ENCODE peak calls at places on chromosome 4, in five cellular contexts. One of them, this sample, is unnamed.

GRCh38 chr4:73419106-73420038 is 15.3 kb downstream of the ALB start:
- DNase-seq in sciatic nerve: no peak
- DNase-seq in type B pancreatic cell: no peak
- DNase-seq in thyroid gland: no peak
- DNase-seq in T-helper 9 cell: no peak
- DNase-seq in this sample: no peak

GRCh38 chr4:177107288-177107901 is 202.3 kb upstream of the NEIL3 start:
- DNase-seq in sciatic nerve: no peak
- DNase-seq in type B pancreatic cell: no peak
- DNase-seq in thyroid gland: no peak
- DNase-seq in T-helper 9 cell: no peak
- DNase-seq in this sample: no peak

GRCh38 chr4:70739496-70740337 is 18.0 kb downstream of the RUFY3 start:
- DNase-seq in sciatic nerve: no peak
- DNase-seq in type B pancreatic cell: no peak
- DNase-seq in thyroid gland: no peak
- DNase-seq in T-helper 9 cell: no peak
- DNase-seq in this sample: no peak

GRCh38 chr4:74158561-74159396 is 861 bp downstream of the MTHFD2L start:
- DNase-seq in sciatic nerve: no peak
- DNase-seq in type B pancreatic cell: no peak
- DNase-seq in thyroid gland: no peak
- DNase-seq in T-helper 9 cell: no peak
- DNase-seq in this sample: no peak

GRCh38 chr4:83771113-83771705 is 235.3 kb downstream of the GPAT3 start:
- DNase-seq in sciatic nerve: no peak
- DNase-seq in type B pancreatic cell: no peak
- DNase-seq in thyroid gland: peak
- DNase-seq in T-helper 9 cell: no peak
- DNase-seq in this sample: no peak

GRCh38 chr4:38322709-38323108 is 341.3 kb upstream of the KLF3 start:
- DNase-seq in sciatic nerve: peak
- DNase-seq in type B pancreatic cell: no peak
- DNase-seq in thyroid gland: peak
- DNase-seq in T-helper 9 cell: no peak
- DNase-seq in this sample: no peak

GRCh38 chr4:168615294-168615693 is 118.4 kb downstream of the PALLD start:
- DNase-seq in sciatic nerve: no peak
- DNase-seq in type B pancreatic cell: no peak
- DNase-seq in thyroid gland: no peak
- DNase-seq in T-helper 9 cell: no peak
- DNase-seq in this sample: no peak

GRCh38 chr4:57190651-57191481 is 80.7 kb upstream of the IGFBP7 start:
- DNase-seq in sciatic nerve: no peak
- DNase-seq in type B pancreatic cell: no peak
- DNase-seq in thyroid gland: peak
- DNase-seq in T-helper 9 cell: peak
- DNase-seq in this sample: no peak

GRCh38 chr4:148238086-148238485 is 204.1 kb downstream of the NR3C2 start:
- DNase-seq in sciatic nerve: no peak
- DNase-seq in type B pancreatic cell: no peak
- DNase-seq in thyroid gland: no peak
- DNase-seq in T-helper 9 cell: no peak
- DNase-seq in this sample: no peak

GRCh38 chr4:49063670-49064069 is 77.6 kb downstream of the CWH43 start:
- DNase-seq in sciatic nerve: no peak
- DNase-seq in type B pancreatic cell: no peak
- DNase-seq in thyroid gland: no peak
- DNase-seq in T-helper 9 cell: no peak
- DNase-seq in this sample: no peak

GRCh38 chr4:35541888-35542213 is 702.5 kb downstream of the ARAP2 start:
- DNase-seq in sciatic nerve: no peak
- DNase-seq in type B pancreatic cell: no peak
- DNase-seq in thyroid gland: no peak
- DNase-seq in T-helper 9 cell: no peak
- DNase-seq in this sample: no peak

GRCh38 chr4:1345905-1346780 is 865 bp upstream of the UVSSA start:
- DNase-seq in sciatic nerve: peak
- DNase-seq in type B pancreatic cell: no peak
- DNase-seq in thyroid gland: peak
- DNase-seq in T-helper 9 cell: peak
- DNase-seq in this sample: peak

GRCh38 chr4:144174401-144175067 is 34.0 kb upstream of the GYPA start:
- DNase-seq in sciatic nerve: no peak
- DNase-seq in type B pancreatic cell: no peak
- DNase-seq in thyroid gland: no peak
- DNase-seq in T-helper 9 cell: no peak
- DNase-seq in this sample: peak

GRCh38 chr4:48681856-48682255 is 98.2 kb downstream of the FRYL start:
- DNase-seq in sciatic nerve: no peak
- DNase-seq in type B pancreatic cell: no peak
- DNase-seq in thyroid gland: no peak
- DNase-seq in T-helper 9 cell: no peak
- DNase-seq in this sample: no peak

GRCh38 chr4:167940217-167940616 is 152.1 kb upstream of the ANXA10 start:
- DNase-seq in sciatic nerve: no peak
- DNase-seq in type B pancreatic cell: no peak
- DNase-seq in thyroid gland: no peak
- DNase-seq in T-helper 9 cell: no peak
- DNase-seq in this sample: no peak

GRCh38 chr4:48756689-48757220 is 23.3 kb downstream of the FRYL start:
- DNase-seq in sciatic nerve: no peak
- DNase-seq in type B pancreatic cell: no peak
- DNase-seq in thyroid gland: no peak
- DNase-seq in T-helper 9 cell: no peak
- DNase-seq in this sample: no peak

GRCh38 chr4:93042746-93043145 is 739.0 kb downstream of the GRID2 start:
- DNase-seq in sciatic nerve: no peak
- DNase-seq in type B pancreatic cell: no peak
- DNase-seq in thyroid gland: no peak
- DNase-seq in T-helper 9 cell: no peak
- DNase-seq in this sample: no peak

GRCh38 chr4:118352843-118353373 is at the start of gene PRSS12:
- DNase-seq in sciatic nerve: peak
- DNase-seq in type B pancreatic cell: peak
- DNase-seq in thyroid gland: peak
- DNase-seq in T-helper 9 cell: peak
- DNase-seq in this sample: peak

GRCh38 chr4:7335363-7336066 is 99.2 kb downstream of the PSAPL1 start:
- DNase-seq in sciatic nerve: peak
- DNase-seq in type B pancreatic cell: no peak
- DNase-seq in thyroid gland: peak
- DNase-seq in T-helper 9 cell: no peak
- DNase-seq in this sample: peak

GRCh38 chr4:84965558-84966381 is 720 bp downstream of the WDFY3 start:
- DNase-seq in sciatic nerve: peak
- DNase-seq in type B pancreatic cell: peak
- DNase-seq in thyroid gland: peak
- DNase-seq in T-helper 9 cell: no peak
- DNase-seq in this sample: peak

GRCh38 chr4:139956436-139957107 is 197.4 kb downstream of the MAML3 start:
- DNase-seq in sciatic nerve: no peak
- DNase-seq in type B pancreatic cell: no peak
- DNase-seq in thyroid gland: no peak
- DNase-seq in T-helper 9 cell: no peak
- DNase-seq in this sample: no peak

GRCh38 chr4:87934157-87934704 is 41.3 kb upstream of the SPP1 start:
- DNase-seq in sciatic nerve: no peak
- DNase-seq in type B pancreatic cell: no peak
- DNase-seq in thyroid gland: no peak
- DNase-seq in T-helper 9 cell: no peak
- DNase-seq in this sample: no peak

GRCh38 chr4:125739760-125740159 is 425.0 kb downstream of the FAT4 start:
- DNase-seq in sciatic nerve: no peak
- DNase-seq in type B pancreatic cell: no peak
- DNase-seq in thyroid gland: no peak
- DNase-seq in T-helper 9 cell: no peak
- DNase-seq in this sample: no peak

This sample was measured in prostate gland.